ENCODE peak calls at places on chromosomes 11 and 22, in six cellular contexts. Q, R, Z, K, P and T are unnamed samples.

GRCh38 chr22:49039625-49040024 is 788.0 kb downstream of the BRD1 start:
- DNase-seq in Q (no peak), R (no peak), Z (no peak), K (no peak), P (no peak), T (no peak)

GRCh38 chr11:47863189-47863892 is 15.2 kb upstream of the NUP160 start:
- DNase-seq in Q (no peak), R (no peak), Z (no peak), K (no peak), P (peak), T (no peak)

GRCh38 chr11:100687032-100687629 is at the start of gene ARHGAP42:
- DNase-seq in Q (peak), R (peak), Z (peak), K (peak), P (peak), T (peak)

GRCh38 chr22:21726650-21727049 is 8.9 kb downstream of the YPEL1 start:
- DNase-seq in Q (peak), R (peak), Z (no peak), K (no peak), P (peak), T (no peak)

GRCh38 chr11:33060271-33060670 is 20.9 kb downstream of the TCP11L1 start:
- DNase-seq in Q (peak), R (no peak), Z (no peak), K (no peak), P (no peak), T (no peak)

GRCh38 chr11:117095301-117096139 is 2.7 kb downstream of the SIK3 start:
- DNase-seq in Q (no peak), R (no peak), Z (peak), K (no peak), P (peak), T (no peak)

GRCh38 chr11:108853864-108854263 is 189.0 kb downstream of the DDX10 start:
- DNase-seq in Q (no peak), R (peak), Z (peak), K (no peak), P (no peak), T (no peak)

GRCh38 chr11:63999349-64000025 is 13.2 kb downstream of the OTUB1 start:
- DNase-seq in Q (no peak), R (peak), Z (peak), K (no peak), P (peak), T (no peak)

GRCh38 chr22:25350551-25350971 is 131.1 kb downstream of the CRYBB2 start:
- DNase-seq in Q (no peak), R (no peak), Z (no peak), K (no peak), P (no peak), T (no peak)

GRCh38 chr11:10497371-10498021 is 42.4 kb downstream of the AMPD3 start:
- DNase-seq in Q (no peak), R (peak), Z (no peak), K (no peak), P (no peak), T (no peak)

GRCh38 chr11:10204021-10204420 is 90.0 kb downstream of the SBF2 start:
- DNase-seq in Q (no peak), R (no peak), Z (no peak), K (no peak), P (no peak), T (no peak)

GRCh38 chr11:110279881-110280280 is 16.5 kb downstream of the RDX start:
- DNase-seq in Q (no peak), R (no peak), Z (no peak), K (no peak), P (no peak), T (no peak)

GRCh38 chr11:5269715-5270147 is at the start of gene HBE1:
- DNase-seq in Q (no peak), R (no peak), Z (no peak), K (no peak), P (no peak), T (no peak)

GRCh38 chr22:45638834-45639746 is 32.5 kb upstream of the ATXN10 start:
- DNase-seq in Q (no peak), R (no peak), Z (peak), K (peak), P (peak), T (peak)

GRCh38 chr11:100221791-100222190 is 465.3 kb upstream of the ARHGAP42 start:
- DNase-seq in Q (no peak), R (no peak), Z (no peak), K (no peak), P (no peak), T (no peak)

GRCh38 chr11:120931057-120931779 is 92.7 kb upstream of the TBCEL start:
- DNase-seq in Q (no peak), R (no peak), Z (no peak), K (no peak), P (no peak), T (no peak)

GRCh38 chr22:35726933-35727332 is 9.3 kb downstream of the APOL5 start:
- DNase-seq in Q (no peak), R (no peak), Z (no peak), K (no peak), P (no peak), T (no peak)

GRCh38 chr11:69618237-69618636 is 22.7 kb upstream of the CCND1 start:
- DNase-seq in Q (no peak), R (no peak), Z (no peak), K (no peak), P (no peak), T (no peak)

GRCh38 chr11:78210000-78210608 is 21.4 kb downstream of the USP35 start:
- DNase-seq in Q (no peak), R (no peak), Z (no peak), K (no peak), P (no peak), T (no peak)

GRCh38 chr11:111718436-111719325 is 47.5 kb downstream of the PPP2R1B start:
- DNase-seq in Q (no peak), R (no peak), Z (peak), K (peak), P (peak), T (no peak)

GRCh38 chr11:111796696-111797095 is 30.5 kb upstream of the PPP2R1B start:
- DNase-seq in Q (no peak), R (no peak), Z (no peak), K (no peak), P (no peak), T (no peak)

GRCh38 chr11:111361082-111361801 is 17.8 kb downstream of the POU2AF1 start:
- DNase-seq in Q (no peak), R (no peak), Z (peak), K (no peak), P (no peak), T (no peak)

GRCh38 chr11:10116588-10116987 is 177.4 kb downstream of the SBF2 start:
- DNase-seq in Q (no peak), R (no peak), Z (no peak), K (no peak), P (no peak), T (no peak)

GRCh38 chr11:120091121-120091520 is 46.8 kb downstream of the TRIM29 start:
- DNase-seq in Q (no peak), R (no peak), Z (no peak), K (no peak), P (no peak), T (no peak)

GRCh38 chr11:2769779-2770555 is 70.2 kb upstream of the KCNQ1OT1 start:
- DNase-seq in Q (no peak), R (peak), Z (no peak), K (no peak), P (no peak), T (no peak)

GRCh38 chr22:38230108-38230825 is 28.5 kb downstream of the MAFF start:
- DNase-seq in Q (peak), R (peak), Z (peak), K (no peak), P (peak), T (no peak)

GRCh38 chr22:46259374-46259773 is 3.8 kb downstream of the PKDREJ start:
- DNase-seq in Q (no peak), R (no peak), Z (no peak), K (no peak), P (no peak), T (no peak)

GRCh38 chr11:100939581-100939980 is 190.0 kb downstream of the PGR start:
- DNase-seq in Q (no peak), R (no peak), Z (no peak), K (no peak), P (no peak), T (no peak)

GRCh38 chr11:113057038-113057437 is 95.8 kb downstream of the NCAM1 start:
- DNase-seq in Q (no peak), R (no peak), Z (no peak), K (no peak), P (no peak), T (no peak)

GRCh38 chr22:32700186-32700882 is 101.2 kb upstream of the TIMP3 start:
- DNase-seq in Q (no peak), R (no peak), Z (peak), K (no peak), P (peak), T (no peak)

GRCh38 chr22:33568934-33569496 is 351.3 kb downstream of the LARGE1 start:
- DNase-seq in Q (no peak), R (no peak), Z (no peak), K (no peak), P (no peak), T (no peak)

GRCh38 chr11:111035746-111036145 is 209.8 kb upstream of the POU2AF2 start:
- DNase-seq in Q (no peak), R (no peak), Z (no peak), K (no peak), P (no peak), T (no peak)

GRCh38 chr11:110710520-110711381 is 1.5 kb downstream of the ARHGAP20 start:
- DNase-seq in Q (no peak), R (no peak), Z (peak), K (no peak), P (peak), T (no peak)